ENCODE peak calls at places on chromosomes 16 and 17, in ten cellular contexts. Z, L, E, F, O, J, C, A, Q and K are unnamed samples.

GRCh38 chr17:45022655-45023339 is 28.6 kb downstream of the DCAKD start:
- DNase-seq in Z (no peak), L (no peak), E (no peak), F (no peak), O (peak; percentile 78), J (no peak), C (no peak), A (no peak), Q (no peak), K (no peak)

GRCh38 chr17:47837401-47838039 is 3.6 kb downstream of the SCRN2 start:
- DNase-seq in Z (no peak), L (peak; percentile 46), E (no peak), F (no peak), O (no peak), J (no peak), C (no peak), A (no peak), Q (no peak), K (no peak)

GRCh38 chr17:7095642-7096041 is 15.6 kb upstream of the CLEC10A start:
- DNase-seq in Z (no peak), L (no peak), E (no peak), F (no peak), O (no peak), J (no peak), C (no peak), A (no peak), Q (no peak), K (no peak)

GRCh38 chr17:9228408-9229159 is 207.3 kb downstream of the NTN1 start:
- DNase-seq in Z (no peak), L (peak; percentile 67), E (no peak), F (no peak), O (no peak), J (no peak), C (peak; percentile 51), A (no peak), Q (no peak), K (no peak)

GRCh38 chr17:57436565-57436964 is 180.2 kb downstream of the MSI2 start:
- DNase-seq in Z (no peak), L (no peak), E (no peak), F (no peak), O (no peak), J (no peak), C (no peak), A (peak; percentile 40), Q (no peak), K (no peak)

GRCh38 chr16:57058291-57058861 is 34.0 kb upstream of the CPNE2 start:
- DNase-seq in Z (no peak), L (no peak), E (no peak), F (no peak), O (no peak), J (no peak), C (no peak), A (no peak), Q (no peak), K (no peak)

GRCh38 chr17:20008242-20009051 is 712 bp upstream of the SPECC1 start:
- DNase-seq in Z (no peak), L (no peak), E (peak; percentile 68), F (no peak), O (no peak), J (no peak), C (peak; percentile 42), A (peak; percentile 87), Q (no peak), K (peak; percentile 28)

GRCh38 chr17:77640242-77640641 is 318.3 kb upstream of the TNRC6C start:
- DNase-seq in Z (no peak), L (no peak), E (no peak), F (no peak), O (no peak), J (no peak), C (no peak), A (no peak), Q (no peak), K (no peak)

GRCh38 chr17:17300624-17301568 is 2.3 kb upstream of the NT5M start:
- DNase-seq in Z (peak; percentile 55), L (peak; percentile 42), E (peak; percentile 67), F (no peak), O (peak; percentile 62), J (no peak), C (peak; percentile 71), A (peak; percentile 83), Q (peak; percentile 49), K (peak; percentile 52)

GRCh38 chr17:17784599-17785264 is 52.1 kb downstream of the SREBF1 start:
- DNase-seq in Z (peak; percentile 43), L (no peak), E (no peak), F (no peak), O (peak; percentile 71), J (no peak), C (no peak), A (no peak), Q (no peak), K (no peak)

GRCh38 chr16:2982402-2982801 is 2.2 kb upstream of the PKMYT1 start:
- DNase-seq in Z (no peak), L (no peak), E (no peak), F (no peak), O (no peak), J (no peak), C (no peak), A (no peak), Q (no peak), K (no peak)

GRCh38 chr16:2981899-2982250 is 1.6 kb upstream of the PKMYT1 start:
- DNase-seq in Z (no peak), L (no peak), E (no peak), F (no peak), O (no peak), J (no peak), C (no peak), A (no peak), Q (no peak), K (no peak)

GRCh38 chr16:2979669-2980226 is 498 bp downstream of the PKMYT1 start:
- DNase-seq in Z (no peak), L (no peak), E (no peak), F (no peak), O (no peak), J (no peak), C (no peak), A (no peak), Q (no peak), K (no peak)

GRCh38 chr16:2981177-2981898 is 1.1 kb upstream of the PKMYT1 start:
- DNase-seq in Z (no peak), L (no peak), E (no peak), F (no peak), O (peak; percentile 69), J (no peak), C (no peak), A (no peak), Q (no peak), K (no peak)

DNA sequence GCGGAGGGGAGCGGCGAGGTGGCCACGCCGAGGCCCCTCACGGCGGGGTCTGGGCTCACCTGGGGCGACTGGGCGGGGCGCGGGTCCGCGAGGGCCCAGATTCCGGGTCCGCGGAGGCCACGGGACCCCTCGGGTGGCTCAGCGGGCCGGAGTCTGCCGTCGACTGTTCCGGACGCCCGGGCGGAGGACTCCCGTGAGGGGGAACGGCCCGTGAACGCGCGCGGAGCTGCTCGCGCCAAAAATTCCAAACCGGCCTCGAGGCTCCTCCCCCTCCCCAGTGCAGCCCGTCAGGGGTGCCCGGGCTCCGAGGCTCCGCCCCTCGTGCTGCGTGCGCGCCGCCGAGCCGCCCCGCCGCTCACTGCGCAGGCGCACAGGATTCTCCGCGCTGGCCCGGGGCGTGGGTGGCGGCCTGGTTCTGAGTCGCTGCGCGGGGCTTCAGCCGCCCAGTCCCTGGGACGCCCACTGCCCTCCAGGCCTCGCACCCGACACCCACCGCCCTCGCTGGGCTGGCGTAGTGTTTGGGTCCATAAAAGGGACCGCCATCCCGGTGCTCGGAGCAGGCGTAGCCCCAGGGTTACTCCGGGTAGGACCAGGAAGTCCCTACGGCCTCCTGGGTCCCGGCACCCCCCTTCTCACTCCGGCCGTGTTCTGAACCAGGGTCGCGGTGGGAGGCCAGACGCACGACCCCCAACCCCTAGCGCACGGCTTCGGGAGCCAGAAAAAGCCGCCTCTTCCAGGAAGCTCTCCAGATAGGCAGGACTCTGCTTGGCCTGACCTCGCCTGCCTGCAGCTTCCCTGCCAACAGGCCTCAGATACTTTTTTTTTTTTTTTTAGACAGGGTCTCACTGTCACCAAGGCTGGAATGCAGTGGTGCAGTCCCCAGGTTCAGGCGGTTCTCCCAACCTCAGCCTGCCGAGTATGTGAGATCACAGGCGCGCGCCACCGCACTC is at the start of gene PKMYT1:
- DNase-seq in Z (peak; percentile 94), L (peak; percentile 79), E (peak; percentile 96), F (no peak), O (peak; percentile 92), J (no peak), C (peak; percentile 97), A (peak; percentile 98), Q (peak; percentile 87), K (peak; percentile 94)
- H3K4me1 ChIP-seq in Z (peaks cover 28% of the 10 kb centered on the region), L (peaks cover 8% of the 10 kb centered on the region), E (peaks cover 28% of the 10 kb centered on the region), F (peaks cover 29% of the 10 kb centered on the region), O (peaks cover 24% of the 10 kb centered on the region), J (peaks cover 6% of the 10 kb centered on the region), C (peaks cover 9% of the 10 kb centered on the region), A (no peaks in the 10 kb centered on the region), Q (peaks cover 16% of the 10 kb centered on the region), K (peaks cover 36% of the 10 kb centered on the region)

GRCh38 chr16:54281535-54282201 is 4.9 kb downstream of the IRX3 start:
- DNase-seq in Z (no peak), L (no peak), E (peak; percentile 68), F (no peak), O (no peak), J (no peak), C (peak; percentile 43), A (no peak), Q (no peak), K (peak; percentile 11)
- H3K4me3 ChIP-seq in Z (peak overlapping the region; percentile 75), L (no peak overlapping the region), E (no peak overlapping the region), F (no peak overlapping the region), O (no peak overlapping the region), J (no peak overlapping the region), C (peak overlapping the region; percentile 18), A (no peak overlapping the region), Q (no peak overlapping the region), K (no peak overlapping the region)

DNA sequence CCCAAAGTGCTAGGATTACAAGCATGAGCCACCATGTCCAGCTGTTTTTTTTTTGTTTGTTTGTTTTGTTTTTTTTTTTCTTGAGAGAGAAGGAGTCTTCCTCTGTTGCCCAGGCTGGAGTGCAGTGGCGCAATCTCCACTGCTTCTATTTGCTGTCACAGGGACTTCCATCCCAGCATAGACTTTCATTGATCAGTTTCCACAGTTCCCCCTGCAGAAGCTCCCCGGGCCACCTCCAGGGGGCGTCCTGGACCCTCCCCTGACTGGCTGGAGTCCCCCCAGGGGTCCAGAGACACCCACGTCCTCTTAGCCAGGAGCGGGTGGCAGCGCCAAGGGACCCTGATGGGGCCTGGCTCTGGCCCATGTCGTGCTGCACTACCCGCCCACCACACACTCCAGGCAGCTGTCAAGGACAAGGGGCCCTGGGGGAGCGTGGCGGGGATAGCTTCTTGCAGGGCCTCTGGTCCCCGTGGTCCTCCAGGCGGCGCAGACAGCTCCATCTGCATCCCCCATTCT is 3.1 kb upstream of the NPW start:
- DNase-seq in Z (no peak), L (no peak), E (no peak), F (no peak), O (no peak), J (no peak), C (no peak), A (no peak), Q (no peak), K (no peak)
- H3K27me3 ChIP-seq in Z (peaks cover 40% of the 10 kb centered on the region), L (peaks cover 8% of the 10 kb centered on the region), E (peaks cover 33% of the 10 kb centered on the region), F (peaks cover 13% of the 10 kb centered on the region), O (peaks cover 17% of the 10 kb centered on the region), J (peaks cover 6% of the 10 kb centered on the region), C (peaks cover 21% of the 10 kb centered on the region), A (no peaks in the 10 kb centered on the region), Q (no peaks in the 10 kb centered on the region), K (peaks cover 32% of the 10 kb centered on the region)

DNA sequence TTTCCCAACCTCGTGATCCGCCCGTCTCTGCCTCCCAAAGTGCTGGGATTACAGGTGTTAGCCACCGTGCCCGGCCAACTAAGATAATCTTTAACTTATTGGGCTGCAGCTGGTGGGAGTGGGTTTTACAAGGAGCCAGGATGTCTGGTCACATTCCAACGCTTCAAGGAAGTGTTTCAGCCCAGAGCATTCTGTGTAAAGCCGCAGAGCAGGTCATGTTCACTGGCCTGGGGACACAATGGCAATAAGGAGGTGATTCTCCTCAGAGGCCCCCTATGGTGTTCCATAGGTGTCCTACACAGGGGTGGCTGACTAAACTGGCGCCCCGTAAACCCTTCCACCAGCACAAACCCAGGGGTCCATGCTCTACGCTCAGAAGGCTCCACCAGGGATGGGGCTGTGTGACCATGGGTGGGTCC is 1.2 kb downstream of the QPRT start:
- DNase-seq in Z (no peak), L (no peak), E (no peak), F (no peak), O (no peak), J (no peak), C (peak; percentile 66), A (no peak), Q (peak; percentile 85), K (peak; percentile 63)
- H3K4me1 ChIP-seq in Z (no peaks in the 10 kb centered on the region), L (no peaks in the 10 kb centered on the region), E (peaks cover 24% of the 10 kb centered on the region), F (no peaks in the 10 kb centered on the region), O (peaks cover 4% of the 10 kb centered on the region), J (no peaks in the 10 kb centered on the region), C (peaks cover 8% of the 10 kb centered on the region), A (no peaks in the 10 kb centered on the region), Q (peaks cover 9% of the 10 kb centered on the region), K (peaks cover 12% of the 10 kb centered on the region)